ENCODE peak calls at places on chromosomes 2 and 18, in four cellular contexts. A, C, Z and K are unnamed samples.

GRCh38 chr2:101325425-101325824 is 16.9 kb upstream of the RNF149 start:
- DNase-seq in A (no peak), C (no peak), Z (no peak), K (no peak)

GRCh38 chr18:59733411-59733810 is 36.2 kb upstream of the CCBE1 start:
- DNase-seq in A (no peak), C (no peak), Z (no peak), K (no peak)

GRCh38 chr2:97677480-97677879 is 8.0 kb downstream of the C2orf92 start:
- DNase-seq in A (no peak), C (no peak), Z (no peak), K (no peak)

GRCh38 chr2:43175187-43175490 is 51.3 kb downstream of the ZFP36L2 start:
- DNase-seq in A (no peak), C (no peak), Z (no peak), K (no peak)

GRCh38 chr2:71673402-71673795 is 220.0 kb downstream of the DYSF start:
- DNase-seq in A (no peak), C (no peak), Z (no peak), K (no peak)

GRCh38 chr18:63879684-63880083 is 7.8 kb upstream of the SERPINB2 start:
- DNase-seq in A (no peak), C (no peak), Z (no peak), K (no peak)

GRCh38 chr2:137056704-137057103 is 291.4 kb downstream of the THSD7B start:
- DNase-seq in A (no peak), C (no peak), Z (no peak), K (no peak)

GRCh38 chr18:74289137-74289536 is 2.6 kb downstream of the CYB5A start:
- DNase-seq in A (no peak), C (no peak), Z (no peak), K (no peak)

GRCh38 chr18:60962629-60963028 is 370.6 kb upstream of the CDH20 start:
- DNase-seq in A (no peak), C (no peak), Z (no peak), K (no peak)

GRCh38 chr2:313991-314390 is 26.1 kb upstream of the ALKAL2 start:
- DNase-seq in A (no peak), C (no peak), Z (no peak), K (no peak)

GRCh38 chr2:96025107-96025492 is 9.6 kb downstream of the GPAT2 start:
- DNase-seq in A (no peak), C (no peak), Z (peak), K (no peak)

GRCh38 chr2:161836664-161837063 is 212.4 kb downstream of the SLC4A10 start:
- DNase-seq in A (no peak), C (no peak), Z (no peak), K (no peak)

GRCh38 chr2:158243392-158243791 is 141.7 kb downstream of the UPP2 start:
- DNase-seq in A (no peak), C (no peak), Z (no peak), K (no peak)

GRCh38 chr18:54928236-54928635 is 31.0 kb downstream of the CCDC68 start:
- DNase-seq in A (no peak), C (no peak), Z (no peak), K (no peak)

GRCh38 chr2:217356795-217357194 is 496.9 kb upstream of the TNP1 start:
- DNase-seq in A (no peak), C (no peak), Z (no peak), K (peak)

GRCh38 chr2:126797622-126798275 is 100.9 kb upstream of the TEX51 start:
- DNase-seq in A (no peak), C (no peak), Z (no peak), K (no peak)

GRCh38 chr2:240505946-240506345 is 51.8 kb downstream of the ANKMY1 start:
- DNase-seq in A (no peak), C (no peak), Z (peak), K (no peak)

GRCh38 chr2:55842009-55842408 is 81.6 kb downstream of the EFEMP1 start:
- DNase-seq in A (no peak), C (no peak), Z (no peak), K (no peak)

GRCh38 chr2:218344755-218345417 is 11.8 kb upstream of the CATIP start:
- DNase-seq in A (no peak), C (no peak), Z (no peak), K (no peak)

GRCh38 chr18:13232060-13232917 is 13.7 kb downstream of the LDLRAD4 start:
- DNase-seq in A (peak), C (peak), Z (no peak), K (peak)

GRCh38 chr2:18600255-18600613 is 10.9 kb upstream of the NT5C1B start:
- DNase-seq in A (no peak), C (no peak), Z (no peak), K (no peak)

GRCh38 chr18:75211721-75212625 is 1.4 kb downstream of the TSHZ1 start:
- DNase-seq in A (peak), C (peak), Z (peak), K (no peak)

GRCh38 chr2:53715568-53715967 is 52.0 kb upstream of the CHAC2 start:
- DNase-seq in A (no peak), C (no peak), Z (no peak), K (no peak)

GRCh38 chr2:120382541-120383144 is 36.7 kb downstream of the INHBB start:
- DNase-seq in A (no peak), C (no peak), Z (peak), K (no peak)

GRCh38 chr18:6557470-6558245 is 142.9 kb upstream of the L3MBTL4 start:
- DNase-seq in A (no peak), C (no peak), Z (no peak), K (no peak)

GRCh38 chr2:158214431-158214830 is 112.8 kb downstream of the UPP2 start:
- DNase-seq in A (no peak), C (no peak), Z (no peak), K (no peak)

GRCh38 chr2:18299423-18300212 is 260.8 kb downstream of the RDH14 start:
- DNase-seq in A (no peak), C (no peak), Z (no peak), K (no peak)

GRCh38 chr2:38933653-38934052 is 44.0 kb downstream of the ARHGEF33 start:
- DNase-seq in A (no peak), C (no peak), Z (no peak), K (no peak)